ENCODE peak calls at places on chromosome 12, in ten cellular contexts. One of them, this sample, is unnamed. For H3K4me1 and H3K36me3, the result is how much of the 10 kb centered on the place peaks cover.

GRCh38 chr12:13197526-13198141 is 1.1 kb downstream of the EMP1 start:
- DNase-seq in pancreas: no peak
- DNase-seq in CD4-positive, alpha-beta memory T cell: no peak
- DNase-seq in CD8-positive, alpha-beta T cell: no peak
- DNase-seq in cardiac muscle cell: peak
- DNase-seq in testis: peak
- DNase-seq in astrocyte: no peak
- DNase-seq in PC-3: no peak
- DNase-seq in uterus: peak
- DNase-seq in mesendoderm: no peak
- DNase-seq in this sample: peak

GRCh38 chr12:110256780-110257431 is 24.1 kb upstream of the ATP2A2 start:
- DNase-seq in pancreas: no peak
- DNase-seq in CD4-positive, alpha-beta memory T cell: no peak
- DNase-seq in CD8-positive, alpha-beta T cell: no peak
- DNase-seq in cardiac muscle cell: peak
- DNase-seq in testis: peak
- DNase-seq in astrocyte: no peak
- DNase-seq in PC-3: no peak
- DNase-seq in uterus: no peak
- DNase-seq in mesendoderm: no peak
- DNase-seq in this sample: no peak

GRCh38 chr12:54133663-54134375 is 55.0 kb downstream of the SMUG1 start:
- DNase-seq in pancreas: no peak
- DNase-seq in CD4-positive, alpha-beta memory T cell: no peak
- DNase-seq in CD8-positive, alpha-beta T cell: no peak
- DNase-seq in cardiac muscle cell: no peak
- DNase-seq in testis: no peak
- DNase-seq in astrocyte: no peak
- DNase-seq in PC-3: no peak
- DNase-seq in uterus: no peak
- DNase-seq in mesendoderm: no peak
- DNase-seq in this sample: no peak

GRCh38 chr12:41992029-41992428 is 152.6 kb downstream of the GXYLT1 start:
- DNase-seq in pancreas: no peak
- DNase-seq in CD4-positive, alpha-beta memory T cell: no peak
- DNase-seq in CD8-positive, alpha-beta T cell: no peak
- DNase-seq in cardiac muscle cell: no peak
- DNase-seq in testis: no peak
- DNase-seq in astrocyte: no peak
- DNase-seq in PC-3: no peak
- DNase-seq in uterus: no peak
- DNase-seq in mesendoderm: no peak
- DNase-seq in this sample: no peak

GRCh38 chr12:132804426-132804861 is 24.2 kb downstream of the GOLGA3 start:
- DNase-seq in pancreas: no peak
- DNase-seq in CD4-positive, alpha-beta memory T cell: no peak
- DNase-seq in CD8-positive, alpha-beta T cell: no peak
- DNase-seq in cardiac muscle cell: no peak
- DNase-seq in testis: no peak
- DNase-seq in astrocyte: no peak
- DNase-seq in PC-3: peak
- DNase-seq in uterus: no peak
- DNase-seq in mesendoderm: peak
- DNase-seq in this sample: no peak

GRCh38 chr12:1606021-1606622 is 11.7 kb upstream of the FBXL14 start:
- DNase-seq in pancreas: peak
- DNase-seq in CD4-positive, alpha-beta memory T cell: no peak
- DNase-seq in CD8-positive, alpha-beta T cell: peak
- DNase-seq in cardiac muscle cell: peak
- DNase-seq in testis: peak
- DNase-seq in astrocyte: peak
- DNase-seq in PC-3: peak
- DNase-seq in uterus: peak
- DNase-seq in mesendoderm: peak
- DNase-seq in this sample: peak

GRCh38 chr12:127620956-127621355 is 646.0 kb upstream of the TMEM132C start:
- DNase-seq in pancreas: no peak
- DNase-seq in CD4-positive, alpha-beta memory T cell: no peak
- DNase-seq in CD8-positive, alpha-beta T cell: no peak
- DNase-seq in cardiac muscle cell: no peak
- DNase-seq in testis: no peak
- DNase-seq in astrocyte: no peak
- DNase-seq in PC-3: no peak
- DNase-seq in uterus: no peak
- DNase-seq in mesendoderm: peak
- DNase-seq in this sample: no peak

GRCh38 chr12:31316964-31317363 is 9.0 kb downstream of the SINHCAF start:
- DNase-seq in pancreas: no peak
- DNase-seq in CD4-positive, alpha-beta memory T cell: no peak
- DNase-seq in CD8-positive, alpha-beta T cell: no peak
- DNase-seq in cardiac muscle cell: no peak
- DNase-seq in testis: no peak
- DNase-seq in astrocyte: no peak
- DNase-seq in PC-3: no peak
- DNase-seq in uterus: no peak
- DNase-seq in mesendoderm: no peak
- DNase-seq in this sample: no peak

GRCh38 chr12:1845010-1845409 is 24.6 kb downstream of the LRTM2 start:
- DNase-seq in pancreas: no peak
- DNase-seq in CD4-positive, alpha-beta memory T cell: no peak
- DNase-seq in CD8-positive, alpha-beta T cell: no peak
- DNase-seq in cardiac muscle cell: no peak
- DNase-seq in testis: no peak
- DNase-seq in astrocyte: no peak
- DNase-seq in PC-3: no peak
- DNase-seq in uterus: no peak
- DNase-seq in mesendoderm: no peak
- DNase-seq in this sample: no peak

GRCh38 chr12:23204933-23205778 is 580.2 kb downstream of the ETNK1 start:
- DNase-seq in pancreas: peak
- DNase-seq in CD4-positive, alpha-beta memory T cell: peak
- DNase-seq in CD8-positive, alpha-beta T cell: peak
- DNase-seq in cardiac muscle cell: peak
- DNase-seq in testis: peak
- DNase-seq in astrocyte: peak
- DNase-seq in PC-3: peak
- DNase-seq in uterus: no peak
- DNase-seq in mesendoderm: peak
- DNase-seq in this sample: peak

GRCh38 chr12:108696996-108697290 is 34.4 kb downstream of the CORO1C start:
- DNase-seq in pancreas: no peak
- DNase-seq in CD4-positive, alpha-beta memory T cell: no peak
- DNase-seq in CD8-positive, alpha-beta T cell: no peak
- DNase-seq in cardiac muscle cell: no peak
- DNase-seq in testis: no peak
- DNase-seq in astrocyte: no peak
- DNase-seq in PC-3: no peak
- DNase-seq in uterus: no peak
- DNase-seq in mesendoderm: no peak
- DNase-seq in this sample: no peak

GRCh38 chr12:108693781-108694180 is 37.5 kb downstream of the CORO1C start:
- DNase-seq in pancreas: no peak
- DNase-seq in CD4-positive, alpha-beta memory T cell: no peak
- DNase-seq in CD8-positive, alpha-beta T cell: no peak
- DNase-seq in cardiac muscle cell: no peak
- DNase-seq in testis: no peak
- DNase-seq in astrocyte: no peak
- DNase-seq in PC-3: no peak
- DNase-seq in uterus: no peak
- DNase-seq in mesendoderm: peak
- DNase-seq in this sample: no peak

GRCh38 chr12:108697905-108698304 is 33.4 kb downstream of the CORO1C start:
- DNase-seq in pancreas: no peak
- DNase-seq in CD4-positive, alpha-beta memory T cell: no peak
- DNase-seq in CD8-positive, alpha-beta T cell: no peak
- DNase-seq in cardiac muscle cell: no peak
- DNase-seq in testis: no peak
- DNase-seq in astrocyte: no peak
- DNase-seq in PC-3: no peak
- DNase-seq in uterus: no peak
- DNase-seq in mesendoderm: no peak
- DNase-seq in this sample: no peak

GRCh38 chr12:108694812-108695278 is 36.5 kb downstream of the CORO1C start:
- DNase-seq in pancreas: no peak
- DNase-seq in CD4-positive, alpha-beta memory T cell: no peak
- DNase-seq in CD8-positive, alpha-beta T cell: no peak
- DNase-seq in cardiac muscle cell: no peak
- DNase-seq in testis: no peak
- DNase-seq in astrocyte: peak
- DNase-seq in PC-3: peak
- DNase-seq in uterus: no peak
- DNase-seq in mesendoderm: peak
- DNase-seq in this sample: no peak

DNA sequence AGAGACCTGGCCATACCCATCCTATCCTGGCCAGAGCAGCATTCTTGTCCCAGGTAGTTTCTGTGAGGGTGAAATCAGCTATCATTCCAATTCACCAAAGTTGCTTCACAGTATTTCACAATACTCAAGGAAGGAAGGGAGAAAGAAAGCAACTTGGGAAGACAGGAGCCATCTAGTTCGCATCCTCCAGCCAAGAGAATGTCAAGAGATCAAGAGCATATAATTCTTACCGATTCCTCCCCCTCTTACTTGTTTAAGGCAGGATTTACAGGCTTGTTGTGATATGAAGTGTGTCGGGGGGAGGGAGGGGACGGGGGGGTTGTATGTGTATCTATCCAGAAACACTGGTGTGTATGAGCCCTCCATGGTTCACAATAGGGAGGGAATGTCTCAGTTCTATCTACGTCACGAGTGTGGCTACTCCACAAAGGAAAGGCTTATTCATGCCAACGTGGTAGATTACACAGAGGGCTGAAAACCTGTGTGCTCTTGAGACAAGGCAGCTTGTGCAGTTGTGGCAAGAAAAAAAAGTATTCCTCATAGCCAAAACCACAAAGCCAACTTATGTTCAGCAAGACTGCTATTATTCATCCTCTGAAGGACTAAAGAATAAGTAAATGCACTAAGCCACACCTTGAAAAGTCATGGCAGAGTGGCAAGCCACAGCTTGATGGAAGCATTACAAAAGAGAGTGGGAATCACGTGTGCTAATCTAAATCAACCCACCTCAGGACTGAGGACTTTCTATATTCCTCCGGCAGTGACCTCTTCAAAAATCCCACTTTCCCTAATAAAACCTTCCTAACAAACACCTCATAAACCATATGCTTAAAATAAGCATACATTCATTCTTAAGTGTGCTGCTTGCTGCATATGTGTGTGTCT is 35.0 kb downstream of the CORO1C start:
- DNase-seq in pancreas: no peak
- DNase-seq in CD4-positive, alpha-beta memory T cell: no peak
- DNase-seq in CD8-positive, alpha-beta T cell: no peak
- DNase-seq in cardiac muscle cell: peak
- DNase-seq in testis: no peak
- DNase-seq in astrocyte: peak
- DNase-seq in PC-3: peak
- DNase-seq in uterus: peak
- DNase-seq in mesendoderm: no peak
- DNase-seq in this sample: peak
- H3K4me1 ChIP-seq in pancreas: under half
- H3K4me1 ChIP-seq in CD4-positive, alpha-beta memory T cell: under half
- H3K4me1 ChIP-seq in CD8-positive, alpha-beta T cell: under half
- H3K4me1 ChIP-seq in cardiac muscle cell: under half
- H3K4me1 ChIP-seq in testis: under half
- H3K4me1 ChIP-seq in astrocyte: half or more
- H3K4me1 ChIP-seq in PC-3: half or more
- H3K4me1 ChIP-seq in uterus: under half
- H3K4me1 ChIP-seq in mesendoderm: under half
- H3K4me1 ChIP-seq in this sample: under half

GRCh38 chr12:55706840-55707671 is 648 bp downstream of the ITGA7 start:
- DNase-seq in pancreas: no peak
- DNase-seq in CD4-positive, alpha-beta memory T cell: no peak
- DNase-seq in CD8-positive, alpha-beta T cell: no peak
- DNase-seq in cardiac muscle cell: no peak
- DNase-seq in testis: no peak
- DNase-seq in astrocyte: no peak
- DNase-seq in PC-3: no peak
- DNase-seq in uterus: no peak
- DNase-seq in mesendoderm: peak
- DNase-seq in this sample: peak
- H3K4me3 ChIP-seq in pancreas: peak
- H3K4me3 ChIP-seq in CD4-positive, alpha-beta memory T cell: no peak
- H3K4me3 ChIP-seq in CD8-positive, alpha-beta T cell: peak
- H3K4me3 ChIP-seq in cardiac muscle cell: peak
- H3K4me3 ChIP-seq in testis: peak
- H3K4me3 ChIP-seq in astrocyte: peak
- H3K4me3 ChIP-seq in PC-3: peak
- H3K4me3 ChIP-seq in uterus: peak
- H3K4me3 ChIP-seq in mesendoderm: peak
- H3K4me3 ChIP-seq in this sample: peak

GRCh38 chr12:68842123-68842522 is 34.1 kb downstream of the MDM2 start:
- DNase-seq in pancreas: no peak
- DNase-seq in CD4-positive, alpha-beta memory T cell: no peak
- DNase-seq in CD8-positive, alpha-beta T cell: no peak
- DNase-seq in cardiac muscle cell: no peak
- DNase-seq in testis: no peak
- DNase-seq in astrocyte: no peak
- DNase-seq in PC-3: no peak
- DNase-seq in uterus: no peak
- DNase-seq in mesendoderm: no peak
- DNase-seq in this sample: no peak
- H3K36me3 ChIP-seq in pancreas: half or more
- H3K36me3 ChIP-seq in CD4-positive, alpha-beta memory T cell: under half
- H3K36me3 ChIP-seq in CD8-positive, alpha-beta T cell: under half
- H3K36me3 ChIP-seq in cardiac muscle cell: under half
- H3K36me3 ChIP-seq in testis: under half
- H3K36me3 ChIP-seq in astrocyte: half or more
- H3K36me3 ChIP-seq in PC-3: under half
- H3K36me3 ChIP-seq in uterus: under half
- H3K36me3 ChIP-seq in mesendoderm: under half
- H3K36me3 ChIP-seq in this sample: under half

GRCh38 chr12:47902131-47902639 is 2.6 kb downstream of the VDR start:
- DNase-seq in pancreas: no peak
- DNase-seq in CD4-positive, alpha-beta memory T cell: no peak
- DNase-seq in CD8-positive, alpha-beta T cell: no peak
- DNase-seq in cardiac muscle cell: no peak
- DNase-seq in testis: no peak
- DNase-seq in astrocyte: no peak
- DNase-seq in PC-3: no peak
- DNase-seq in uterus: no peak
- DNase-seq in mesendoderm: no peak
- DNase-seq in this sample: no peak
- H3K4me1 ChIP-seq in pancreas: under half
- H3K4me1 ChIP-seq in CD4-positive, alpha-beta memory T cell: half or more
- H3K4me1 ChIP-seq in CD8-positive, alpha-beta T cell: under half
- H3K4me1 ChIP-seq in cardiac muscle cell: under half
- H3K4me1 ChIP-seq in testis: under half
- H3K4me1 ChIP-seq in astrocyte: under half
- H3K4me1 ChIP-seq in PC-3: under half
- H3K4me1 ChIP-seq in uterus: under half
- H3K4me1 ChIP-seq in mesendoderm: under half
- H3K4me1 ChIP-seq in this sample: under half

GRCh38 chr12:92929957-92930356 is 862 bp upstream of the EEA1 start:
- DNase-seq in pancreas: no peak
- DNase-seq in CD4-positive, alpha-beta memory T cell: no peak
- DNase-seq in CD8-positive, alpha-beta T cell: no peak
- DNase-seq in cardiac muscle cell: peak
- DNase-seq in testis: no peak
- DNase-seq in astrocyte: no peak
- DNase-seq in PC-3: no peak
- DNase-seq in uterus: no peak
- DNase-seq in mesendoderm: no peak
- DNase-seq in this sample: no peak
- H3K4me3 ChIP-seq in pancreas: peak
- H3K4me3 ChIP-seq in CD4-positive, alpha-beta memory T cell: peak
- H3K4me3 ChIP-seq in CD8-positive, alpha-beta T cell: peak
- H3K4me3 ChIP-seq in cardiac muscle cell: peak
- H3K4me3 ChIP-seq in testis: peak
- H3K4me3 ChIP-seq in astrocyte: peak
- H3K4me3 ChIP-seq in PC-3: peak
- H3K4me3 ChIP-seq in uterus: peak
- H3K4me3 ChIP-seq in mesendoderm: no peak
- H3K4me3 ChIP-seq in this sample: peak

GRCh38 chr12:64691793-64692583 is 67.2 kb downstream of the GNS start:
- DNase-seq in pancreas: no peak
- DNase-seq in CD4-positive, alpha-beta memory T cell: no peak
- DNase-seq in CD8-positive, alpha-beta T cell: no peak
- DNase-seq in cardiac muscle cell: no peak
- DNase-seq in testis: no peak
- DNase-seq in astrocyte: no peak
- DNase-seq in PC-3: no peak
- DNase-seq in uterus: no peak
- DNase-seq in mesendoderm: peak
- DNase-seq in this sample: peak
- H3K36me3 ChIP-seq in pancreas: under half
- H3K36me3 ChIP-seq in CD4-positive, alpha-beta memory T cell: under half
- H3K36me3 ChIP-seq in CD8-positive, alpha-beta T cell: under half
- H3K36me3 ChIP-seq in cardiac muscle cell: under half
- H3K36me3 ChIP-seq in testis: under half
- H3K36me3 ChIP-seq in astrocyte: under half
- H3K36me3 ChIP-seq in PC-3: under half
- H3K36me3 ChIP-seq in uterus: under half
- H3K36me3 ChIP-seq in mesendoderm: under half
- H3K36me3 ChIP-seq in this sample: under half